ENCODE peak calls at places on chromosomes 6 and 20, in ten cellular contexts. D is psoas muscle, O is mucosa of descending colon, M is osteoblast, E is K562, F is stomach, K is GM23248, Z is A673, U is ovary, L is neural progenitor cell. V is an unnamed sample. For H3K4me1, the result is how much of the 10 kb centered on the place peaks cover.

GRCh38 chr6:33692078-33692759 is 19.3 kb downstream of the UQCC2 start:
- DNase-seq in U (peak), M (peak), F (peak), O (no peak), K (no peak), D (no peak), E (no peak), L (peak), Z (no peak), V (peak)

GRCh38 chr20:34525709-34526416 is 9.6 kb downstream of the DYNLRB1 start:
- DNase-seq in M (peak), L (no peak), U (peak), F (peak), O (peak), Z (peak), D (peak), K (peak), E (no peak), V (peak)

GRCh38 chr6:108497883-108498282 is 62.8 kb upstream of the FOXO3 start:
- DNase-seq in E (peak), F (no peak), O (peak), M (peak), L (peak), D (no peak), K (peak), U (no peak), Z (peak), V (no peak)

GRCh38 chr6:151321438-151321837 is 69.9 kb downstream of the ZBTB2 start:
- DNase-seq in K (no peak), L (no peak), U (no peak), O (no peak), Z (no peak), F (no peak), E (no peak), M (no peak), D (no peak), V (no peak)

GRCh38 chr6:49639177-49639817 is 2.7 kb upstream of the RHAG start:
- DNase-seq in K (no peak), Z (no peak), L (no peak), O (no peak), M (no peak), F (no peak), U (no peak), E (no peak), D (no peak), V (no peak)

GRCh38 chr6:160391419-160392116 is 43.4 kb downstream of the SLC22A3 start:
- DNase-seq in K (peak), L (no peak), D (no peak), M (no peak), Z (no peak), O (peak), U (no peak), E (no peak), F (no peak), V (no peak)

GRCh38 chr20:32463642-32464400 is 105.7 kb downstream of the ASXL1 start:
- DNase-seq in M (peak), F (peak), K (no peak), O (peak), D (no peak), U (no peak), E (no peak), L (peak), Z (no peak), V (no peak)

GRCh38 chr6:53347921-53348435 is 772 bp downstream of the ELOVL5 start:
- DNase-seq in M (peak), L (peak), E (peak), O (peak), F (peak), K (peak), Z (peak), D (peak), U (peak), V (peak)

GRCh38 chr6:16419636-16420331 is 181.4 kb downstream of the GMPR start:
- DNase-seq in F (no peak), O (no peak), L (no peak), K (no peak), Z (no peak), D (no peak), E (no peak), U (no peak), M (no peak), V (no peak)

GRCh38 chr6:145415616-145416015 is 319.7 kb downstream of the EPM2A start:
- DNase-seq in D (no peak), O (no peak), M (no peak), L (peak), K (no peak), E (no peak), U (no peak), Z (no peak), F (no peak), V (no peak)

GRCh38 chr20:62966212-62967148 is 14.0 kb downstream of the SLC17A9 start:
- DNase-seq in M (no peak), K (no peak), U (no peak), E (no peak), D (no peak), O (no peak), L (no peak), Z (no peak), F (no peak), V (no peak)

GRCh38 chr6:2976571-2977085 is 5.3 kb upstream of the SERPINB6 start:
- DNase-seq in Z (no peak), O (no peak), E (no peak), L (no peak), M (peak), D (no peak), F (no peak), U (no peak), K (peak), V (no peak)

GRCh38 chr6:105769987-105770386 is 316.1 kb upstream of the PRDM1 start:
- DNase-seq in D (no peak), L (no peak), Z (no peak), K (peak), U (no peak), E (no peak), F (no peak), M (peak), O (no peak), V (no peak)

GRCh38 chr6:149834513-149835481 is 29.4 kb downstream of the LRP11 start:
- DNase-seq in U (peak), Z (peak), F (peak), D (no peak), E (peak), M (peak), L (peak), K (peak), O (peak), V (peak)

GRCh38 chr6:142872376-142872775 is 72.6 kb downstream of the HIVEP2 start:
- DNase-seq in O (no peak), E (no peak), M (no peak), L (no peak), D (no peak), Z (no peak), U (no peak), F (no peak), K (peak), V (no peak)

GRCh38 chr20:59123011-59123676 is 40.5 kb upstream of the ZNF831 start:
- DNase-seq in U (no peak), Z (peak), D (no peak), O (no peak), L (no peak), F (no peak), K (no peak), M (no peak), E (no peak), V (no peak)

GRCh38 chr6:81875776-81876293 is 123.4 kb upstream of the TENT5A start:
- DNase-seq in E (no peak), D (no peak), M (no peak), K (no peak), L (no peak), Z (peak), F (no peak), U (no peak), O (no peak), V (no peak)

GRCh38 chr6:30572078-30572605 is 900 bp downstream of the ABCF1 start:
- DNase-seq in D (no peak), F (no peak), E (no peak), U (no peak), K (no peak), M (no peak), L (no peak), O (no peak), Z (no peak), V (no peak)

GRCh38 chr6:166952122-166952521 is 4.2 kb downstream of the RNASET2 start:
- DNase-seq in U (no peak), D (no peak), L (no peak), F (no peak), K (no peak), M (no peak), O (no peak), E (no peak), Z (no peak), V (no peak)

GRCh38 chr6:78947962-78948361 is 80.6 kb downstream of the IRAK1BP1 start:
- DNase-seq in M (no peak), K (peak), U (no peak), E (no peak), O (no peak), F (no peak), Z (no peak), D (no peak), L (no peak), V (no peak)

GRCh38 chr6:30013296-30013922 is 47.7 kb upstream of the POLR1H start:
- DNase-seq in Z (peak), F (no peak), O (peak), U (no peak), M (no peak), L (peak), K (peak), E (peak), D (no peak), V (no peak)

GRCh38 chr20:62820962-62821725 is 4.3 kb downstream of the COL9A3 start:
- DNase-seq in M (peak), U (no peak), K (no peak), O (no peak), F (no peak), D (no peak), Z (no peak), L (no peak), E (no peak), V (no peak)

GRCh38 chr6:164344801-164345291 is 930.3 kb downstream of the QKI start:
- DNase-seq in L (peak), U (no peak), D (no peak), O (no peak), F (no peak), E (no peak), K (peak), Z (no peak), M (no peak), V (no peak)

GRCh38 chr6:1608976-1609661 is 596 bp upstream of the FOXC1 start:
- DNase-seq in U (peak), E (no peak), L (peak), M (peak), K (peak), F (no peak), O (no peak), Z (no peak), D (peak), V (no peak)

GRCh38 chr6:117469356-117469755 is 13.1 kb upstream of the DCBLD1 start:
- DNase-seq in L (no peak), O (no peak), D (no peak), Z (no peak), M (no peak), E (no peak), K (no peak), U (no peak), F (no peak), V (no peak)

GRCh38 chr6:88871498-88871897 is 91.9 kb downstream of the RNGTT start:
- DNase-seq in Z (no peak), U (no peak), F (no peak), D (no peak), E (no peak), K (no peak), L (no peak), O (no peak), M (no peak), V (no peak)

GRCh38 chr6:158786645-158787304 is 32.4 kb downstream of the EZR start:
- DNase-seq in O (peak), L (no peak), M (no peak), K (no peak), D (no peak), U (no peak), F (peak), Z (no peak), E (no peak), V (no peak)

GRCh38 chr20:11907621-11908020 is 10.1 kb upstream of the BTBD3 start:
- DNase-seq in F (no peak), U (no peak), E (no peak), L (no peak), Z (no peak), M (no peak), D (no peak), O (no peak), K (peak), V (no peak)

GRCh38 chr20:45814314-45814713 is 1.9 kb downstream of the UBE2C start:
- DNase-seq in L (no peak), D (no peak), U (no peak), K (no peak), Z (no peak), M (no peak), E (no peak), F (no peak), O (no peak), V (no peak)

GRCh38 chr20:45819466-45819865 is 7.0 kb downstream of the UBE2C start:
- DNase-seq in O (no peak), L (no peak), D (no peak), U (no peak), E (no peak), M (no peak), F (no peak), K (no peak), Z (no peak), V (no peak)

GRCh38 chr20:45818239-45818638 is 5.8 kb downstream of the UBE2C start:
- DNase-seq in F (no peak), D (no peak), E (no peak), L (no peak), O (no peak), U (no peak), Z (no peak), M (no peak), K (no peak), V (no peak)

GRCh38 chr20:45816951-45817651 is 4.7 kb downstream of the UBE2C start:
- DNase-seq in O (no peak), Z (no peak), K (no peak), F (no peak), E (no peak), L (no peak), M (no peak), U (no peak), D (no peak), V (no peak)

GRCh38 chr20:45817652-45818194 is 5.3 kb downstream of the UBE2C start:
- DNase-seq in L (no peak), O (no peak), D (no peak), E (no peak), K (peak), F (no peak), Z (no peak), M (peak), U (no peak), V (peak)
- H3K4me1 ChIP-seq in L (under half), O (under half), D (under half), E (under half), K (under half), F (under half), Z (under half), M (under half), U (under half), V (under half)

GRCh38 chr6:27128796-27129094 is 118.8 kb upstream of the PRSS16 start:
- DNase-seq in Z (no peak), O (no peak), U (no peak), E (no peak), F (no peak), M (no peak), L (no peak), K (no peak), D (no peak), V (no peak)
- H3K4me3 ChIP-seq in Z (no peak), O (no peak), U (no peak), E (peak), F (no peak), M (no peak), L (no peak), K (no peak), D (no peak), V (no peak)

GRCh38 chr20:19619904-19620430 is 138.1 kb upstream of the RIN2 start:
- DNase-seq in O (no peak), Z (no peak), U (no peak), M (no peak), K (no peak), E (no peak), F (no peak), D (no peak), L (no peak), V (no peak)

GRCh38 chr20:19616620-19617019 is 141.4 kb upstream of the RIN2 start:
- DNase-seq in D (no peak), U (no peak), Z (no peak), E (no peak), M (no peak), O (no peak), L (no peak), F (no peak), K (no peak), V (no peak)

GRCh38 chr20:19618711-19619110 is 139.3 kb upstream of the RIN2 start:
- DNase-seq in E (no peak), U (no peak), F (no peak), M (no peak), K (no peak), L (no peak), D (no peak), Z (no peak), O (no peak), V (no peak)

GRCh38 chr20:19615629-19616028 is 142.4 kb upstream of the RIN2 start:
- DNase-seq in U (no peak), O (no peak), E (no peak), Z (no peak), K (no peak), F (no peak), L (no peak), D (no peak), M (no peak), V (no peak)

DNA sequence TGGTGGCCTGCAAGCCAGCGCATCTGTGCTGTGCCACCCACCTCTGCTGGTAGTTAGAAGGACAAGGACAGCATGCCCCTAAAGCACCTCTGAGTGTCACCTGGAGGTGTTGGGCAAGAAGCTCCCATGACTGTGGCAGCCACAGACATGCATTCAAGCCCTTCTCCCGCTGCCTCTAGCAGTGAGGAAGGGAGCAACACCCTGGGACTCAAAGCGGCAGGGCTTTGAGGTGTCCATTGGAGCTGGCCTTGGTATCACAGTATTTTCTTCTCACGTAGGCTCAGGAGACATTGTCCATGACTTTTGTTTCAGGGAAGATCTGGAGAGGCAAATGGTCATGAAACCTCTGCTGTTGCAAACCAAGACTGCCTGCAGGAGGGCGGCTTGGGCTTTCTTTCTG is 140.8 kb upstream of the RIN2 start:
- DNase-seq in L (no peak), Z (no peak), F (no peak), U (no peak), M (no peak), D (no peak), E (no peak), O (no peak), K (no peak), V (no peak)
- H3K4me1 ChIP-seq in L (under half), Z (under half), F (under half), U (under half), M (under half), D (under half), E (under half), O (under half), K (under half), V (under half)

DNA sequence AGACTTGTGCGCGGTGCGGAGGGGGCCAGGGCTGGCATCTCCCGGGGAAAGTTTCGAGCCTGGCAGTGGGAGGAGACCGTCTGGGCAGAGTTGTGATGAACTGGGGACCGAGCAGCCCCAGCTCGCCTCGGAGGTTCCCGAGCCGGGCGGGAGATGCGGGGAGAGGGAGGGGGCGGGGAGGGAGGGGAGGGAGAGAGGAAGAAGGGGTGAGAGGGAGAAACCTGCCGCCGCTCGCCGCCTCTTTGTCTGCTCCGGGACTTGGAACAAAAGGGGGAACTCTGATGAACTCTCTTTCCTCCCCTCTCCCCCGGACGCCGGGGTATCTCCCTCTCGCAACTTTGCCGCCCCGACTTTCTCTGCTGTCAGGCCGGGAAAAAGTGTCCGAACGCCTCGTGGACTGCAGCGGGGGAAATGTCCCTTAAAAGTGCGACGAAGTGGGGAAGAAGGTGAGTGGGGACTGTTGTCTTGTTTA is 72.7 kb downstream of the SOX4 start:
- DNase-seq in U (peak), Z (no peak), L (peak), D (peak), O (peak), K (peak), F (no peak), M (no peak), E (no peak), V (no peak)
- H3K4me3 ChIP-seq in U (peak), Z (peak), L (peak), D (peak), O (no peak), K (peak), F (peak), M (peak), E (no peak), V (peak)